ENCODE peak calls at places on chromosomes 16 and 17, in six cellular contexts. One of them, this sample, is unnamed.

GRCh38 chr17:3893720-3894116 is 865 bp upstream of the CAMKK1 start:
- DNase-seq in IMR-90: no peak
- DNase-seq in PC-3: no peak
- DNase-seq in tibial nerve: no peak
- DNase-seq in dorsolateral prefrontal cortex: no peak
- DNase-seq in endothelial cell: no peak
- DNase-seq in this sample: no peak

GRCh38 chr17:45320931-45321461 is 4.2 kb upstream of the MAP3K14 start:
- DNase-seq in IMR-90: peak; percentile 97
- DNase-seq in PC-3: peak; percentile 100
- DNase-seq in endothelial cell: no peak
- DNase-seq in dorsolateral prefrontal cortex: no peak
- DNase-seq in tibial nerve: peak; percentile 47
- DNase-seq in this sample: peak; percentile 28

GRCh38 chr17:62892870-62893338 is 73.1 kb upstream of the TANC2 start:
- DNase-seq in endothelial cell: peak; percentile 41
- DNase-seq in tibial nerve: peak; percentile 12
- DNase-seq in IMR-90: peak; percentile 93
- DNase-seq in PC-3: peak; percentile 99
- DNase-seq in dorsolateral prefrontal cortex: no peak
- DNase-seq in this sample: peak; percentile 54

GRCh38 chr17:64498308-64499203 is 1.7 kb upstream of the POLG2 start:
- DNase-seq in endothelial cell: no peak
- DNase-seq in tibial nerve: no peak
- DNase-seq in PC-3: peak; percentile 68
- DNase-seq in IMR-90: no peak
- DNase-seq in dorsolateral prefrontal cortex: no peak
- DNase-seq in this sample: no peak

GRCh38 chr17:282000-282911 is 70.4 kb downstream of the RPH3AL start:
- DNase-seq in endothelial cell: no peak
- DNase-seq in dorsolateral prefrontal cortex: no peak
- DNase-seq in IMR-90: no peak
- DNase-seq in tibial nerve: no peak
- DNase-seq in PC-3: no peak
- DNase-seq in this sample: no peak

GRCh38 chr17:35345926-35346771 is 27.3 kb downstream of the SLFN11 start:
- DNase-seq in dorsolateral prefrontal cortex: peak; percentile 5
- DNase-seq in IMR-90: peak; percentile 53
- DNase-seq in PC-3: no peak
- DNase-seq in endothelial cell: peak; percentile 53
- DNase-seq in tibial nerve: peak; percentile 66
- DNase-seq in this sample: peak; percentile 5

GRCh38 chr17:41913798-41914197 is 5.0 kb downstream of the ACLY start:
- DNase-seq in dorsolateral prefrontal cortex: no peak
- DNase-seq in endothelial cell: no peak
- DNase-seq in tibial nerve: no peak
- DNase-seq in IMR-90: no peak
- DNase-seq in PC-3: no peak
- DNase-seq in this sample: no peak

GRCh38 chr17:62981933-62982332 is 15.9 kb downstream of the TANC2 start:
- DNase-seq in tibial nerve: no peak
- DNase-seq in PC-3: peak; percentile 87
- DNase-seq in endothelial cell: no peak
- DNase-seq in dorsolateral prefrontal cortex: no peak
- DNase-seq in IMR-90: peak; percentile 68
- DNase-seq in this sample: no peak

GRCh38 chr17:35969558-35970442 is 11.5 kb downstream of the CCL16 start:
- DNase-seq in tibial nerve: peak; percentile 83
- DNase-seq in IMR-90: peak; percentile 73
- DNase-seq in endothelial cell: peak; percentile 83
- DNase-seq in dorsolateral prefrontal cortex: peak; percentile 73
- DNase-seq in PC-3: peak; percentile 81
- DNase-seq in this sample: peak; percentile 77

GRCh38 chr17:57552114-57552601 is 192.9 kb downstream of the CCDC182 start:
- DNase-seq in tibial nerve: no peak
- DNase-seq in dorsolateral prefrontal cortex: no peak
- DNase-seq in endothelial cell: peak; percentile 61
- DNase-seq in PC-3: no peak
- DNase-seq in IMR-90: no peak
- DNase-seq in this sample: no peak

GRCh38 chr16:47506800-47507199 is 45.7 kb downstream of the PHKB start:
- DNase-seq in endothelial cell: no peak
- DNase-seq in PC-3: no peak
- DNase-seq in dorsolateral prefrontal cortex: no peak
- DNase-seq in tibial nerve: no peak
- DNase-seq in IMR-90: no peak
- DNase-seq in this sample: no peak

GRCh38 chr17:74981979-74982662 is 5.3 kb upstream of the CDR2L start:
- DNase-seq in PC-3: peak; percentile 81
- DNase-seq in tibial nerve: peak; percentile 49
- DNase-seq in endothelial cell: peak; percentile 70
- DNase-seq in dorsolateral prefrontal cortex: peak; percentile 92
- DNase-seq in IMR-90: peak; percentile 23
- DNase-seq in this sample: peak; percentile 87

GRCh38 chr17:31113939-31114338 is 19.2 kb downstream of the NF1 start:
- DNase-seq in IMR-90: no peak
- DNase-seq in tibial nerve: no peak
- DNase-seq in PC-3: no peak
- DNase-seq in endothelial cell: no peak
- DNase-seq in dorsolateral prefrontal cortex: no peak
- DNase-seq in this sample: no peak

GRCh38 chr16:84453061-84453752 is 51.3 kb downstream of the MEAK7 start:
- DNase-seq in IMR-90: no peak
- DNase-seq in tibial nerve: no peak
- DNase-seq in dorsolateral prefrontal cortex: no peak
- DNase-seq in endothelial cell: no peak
- DNase-seq in PC-3: no peak
- DNase-seq in this sample: no peak

GRCh38 chr17:58436805-58437239 is 19.5 kb upstream of the RNF43 start:
- DNase-seq in IMR-90: no peak
- DNase-seq in dorsolateral prefrontal cortex: no peak
- DNase-seq in PC-3: no peak
- DNase-seq in endothelial cell: no peak
- DNase-seq in tibial nerve: no peak
- DNase-seq in this sample: no peak

GRCh38 chr17:74276561-74277009 is 2.6 kb downstream of the DNAI2 start:
- DNase-seq in tibial nerve: peak; percentile 52
- DNase-seq in endothelial cell: no peak
- DNase-seq in PC-3: no peak
- DNase-seq in IMR-90: no peak
- DNase-seq in dorsolateral prefrontal cortex: peak; percentile 38
- DNase-seq in this sample: no peak

GRCh38 chr17:8020251-8020650 is 17.8 kb downstream of the GUCY2D start:
- DNase-seq in endothelial cell: no peak
- DNase-seq in tibial nerve: no peak
- DNase-seq in PC-3: no peak
- DNase-seq in dorsolateral prefrontal cortex: no peak
- DNase-seq in IMR-90: no peak
- DNase-seq in this sample: no peak

GRCh38 chr17:35640977-35641526 is 53.9 kb downstream of the AP2B1 start:
- DNase-seq in IMR-90: peak; percentile 42
- DNase-seq in dorsolateral prefrontal cortex: no peak
- DNase-seq in PC-3: no peak
- DNase-seq in endothelial cell: no peak
- DNase-seq in tibial nerve: no peak
- DNase-seq in this sample: no peak

GRCh38 chr16:74608944-74609343 is 2.0 kb upstream of the GLG1 start:
- DNase-seq in endothelial cell: no peak
- DNase-seq in dorsolateral prefrontal cortex: no peak
- DNase-seq in tibial nerve: no peak
- DNase-seq in PC-3: no peak
- DNase-seq in IMR-90: no peak
- DNase-seq in this sample: no peak

GRCh38 chr17:75910699-75911098 is 6.0 kb upstream of the MRPL38 start:
- DNase-seq in tibial nerve: no peak
- DNase-seq in endothelial cell: no peak
- DNase-seq in dorsolateral prefrontal cortex: no peak
- DNase-seq in IMR-90: no peak
- DNase-seq in PC-3: no peak
- DNase-seq in this sample: no peak

GRCh38 chr17:74008196-74008595 is 195.3 kb upstream of the RPL38 start:
- DNase-seq in IMR-90: no peak
- DNase-seq in dorsolateral prefrontal cortex: no peak
- DNase-seq in endothelial cell: peak; percentile 16
- DNase-seq in PC-3: peak; percentile 36
- DNase-seq in tibial nerve: no peak
- DNase-seq in this sample: peak; percentile 20

GRCh38 chr17:42275527-42276358 is 448 bp downstream of the STAT5B start:
- DNase-seq in IMR-90: peak; percentile 59
- DNase-seq in tibial nerve: peak; percentile 42
- DNase-seq in dorsolateral prefrontal cortex: no peak
- DNase-seq in PC-3: no peak
- DNase-seq in endothelial cell: no peak
- DNase-seq in this sample: no peak

GRCh38 chr17:27756467-27757371 is 43.6 kb downstream of the NOS2 start:
- DNase-seq in dorsolateral prefrontal cortex: peak; percentile 42
- DNase-seq in tibial nerve: peak; percentile 55
- DNase-seq in endothelial cell: peak; percentile 75
- DNase-seq in PC-3: peak; percentile 66
- DNase-seq in IMR-90: peak; percentile 30
- DNase-seq in this sample: peak; percentile 68

GRCh38 chr16:24139282-24139681 is 116.9 kb upstream of the CACNG3 start:
- DNase-seq in tibial nerve: no peak
- DNase-seq in PC-3: peak; percentile 3
- DNase-seq in endothelial cell: no peak
- DNase-seq in dorsolateral prefrontal cortex: no peak
- DNase-seq in IMR-90: no peak
- DNase-seq in this sample: no peak

GRCh38 chr16:11689031-11689840 is 21.0 kb downstream of the SNN start:
- DNase-seq in tibial nerve: no peak
- DNase-seq in endothelial cell: no peak
- DNase-seq in dorsolateral prefrontal cortex: no peak
- DNase-seq in IMR-90: no peak
- DNase-seq in PC-3: no peak
- DNase-seq in this sample: no peak

GRCh38 chr17:596763-597644 is 117.6 kb downstream of the VPS53 start:
- DNase-seq in IMR-90: peak; percentile 90
- DNase-seq in endothelial cell: no peak
- DNase-seq in PC-3: peak; percentile 27
- DNase-seq in dorsolateral prefrontal cortex: no peak
- DNase-seq in tibial nerve: no peak
- DNase-seq in this sample: peak; percentile 13

GRCh38 chr17:48565024-48565558 is 13.1 kb downstream of the HOXB4 start:
- DNase-seq in PC-3: no peak
- DNase-seq in endothelial cell: no peak
- DNase-seq in dorsolateral prefrontal cortex: no peak
- DNase-seq in IMR-90: no peak
- DNase-seq in tibial nerve: no peak
- DNase-seq in this sample: no peak

GRCh38 chr17:82952019-82952418 is 112.2 kb upstream of the ZNF750 start:
- DNase-seq in tibial nerve: no peak
- DNase-seq in PC-3: no peak
- DNase-seq in endothelial cell: no peak
- DNase-seq in IMR-90: no peak
- DNase-seq in dorsolateral prefrontal cortex: no peak
- DNase-seq in this sample: no peak

GRCh38 chr16:700684-701584 is 4.7 kb downstream of the FBXL16 start:
- DNase-seq in dorsolateral prefrontal cortex: peak; percentile 67
- DNase-seq in tibial nerve: no peak
- DNase-seq in IMR-90: no peak
- DNase-seq in endothelial cell: peak; percentile 77
- DNase-seq in PC-3: no peak
- DNase-seq in this sample: peak; percentile 61

GRCh38 chr16:21026846-21027245 is 123.8 kb downstream of the DNAH3 start:
- DNase-seq in endothelial cell: no peak
- DNase-seq in tibial nerve: no peak
- DNase-seq in PC-3: no peak
- DNase-seq in dorsolateral prefrontal cortex: no peak
- DNase-seq in IMR-90: no peak
- DNase-seq in this sample: no peak
- TF ChIP-seq CTCF in endothelial cell: no peak
- TF ChIP-seq CTCF in tibial nerve: no peak
- TF ChIP-seq CTCF in PC-3: no peak
- TF ChIP-seq CTCF in dorsolateral prefrontal cortex: no peak
- TF ChIP-seq CTCF in IMR-90: no peak
- TF ChIP-seq CTCF in this sample: no peak

GRCh38 chr16:65342231-65342866 is 220.5 kb upstream of the CDH11 start:
- DNase-seq in endothelial cell: no peak
- DNase-seq in PC-3: no peak
- DNase-seq in tibial nerve: no peak
- DNase-seq in IMR-90: no peak
- DNase-seq in dorsolateral prefrontal cortex: no peak
- DNase-seq in this sample: no peak
- TF ChIP-seq CTCF in endothelial cell: no peak
- TF ChIP-seq CTCF in PC-3: peak; percentile 14
- TF ChIP-seq CTCF in tibial nerve: no peak
- TF ChIP-seq CTCF in IMR-90: no peak
- TF ChIP-seq CTCF in dorsolateral prefrontal cortex: no peak
- TF ChIP-seq CTCF in this sample: no peak

DNA sequence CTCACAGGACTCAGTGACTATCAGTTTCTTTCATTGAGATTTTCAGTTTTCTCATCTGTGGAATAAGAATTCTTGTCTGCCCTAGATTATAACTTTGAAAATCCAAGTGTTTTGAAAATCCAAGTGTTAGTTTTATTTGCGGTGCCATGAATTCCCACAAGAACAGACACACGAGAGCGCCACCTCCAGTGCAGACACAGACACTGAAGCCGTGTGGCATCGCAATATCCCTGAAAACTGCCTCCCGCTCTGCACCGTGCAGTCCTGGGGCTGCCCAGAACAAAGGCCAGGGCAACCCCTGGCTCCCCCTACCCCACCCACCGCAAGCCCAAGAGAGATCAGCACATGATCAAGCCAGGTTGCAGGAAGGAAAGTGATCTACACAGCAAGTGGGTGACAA is 229.5 kb upstream of the ASIC2 start:
- DNase-seq in tibial nerve: no peak
- DNase-seq in PC-3: no peak
- DNase-seq in IMR-90: no peak
- DNase-seq in dorsolateral prefrontal cortex: no peak
- DNase-seq in endothelial cell: peak; percentile 25
- DNase-seq in this sample: no peak
- TF ChIP-seq CTCF in tibial nerve: no peak
- TF ChIP-seq CTCF in PC-3: no peak
- TF ChIP-seq CTCF in IMR-90: no peak
- TF ChIP-seq CTCF in dorsolateral prefrontal cortex: no peak
- TF ChIP-seq CTCF in endothelial cell: no peak
- TF ChIP-seq CTCF in this sample: no peak

DNA sequence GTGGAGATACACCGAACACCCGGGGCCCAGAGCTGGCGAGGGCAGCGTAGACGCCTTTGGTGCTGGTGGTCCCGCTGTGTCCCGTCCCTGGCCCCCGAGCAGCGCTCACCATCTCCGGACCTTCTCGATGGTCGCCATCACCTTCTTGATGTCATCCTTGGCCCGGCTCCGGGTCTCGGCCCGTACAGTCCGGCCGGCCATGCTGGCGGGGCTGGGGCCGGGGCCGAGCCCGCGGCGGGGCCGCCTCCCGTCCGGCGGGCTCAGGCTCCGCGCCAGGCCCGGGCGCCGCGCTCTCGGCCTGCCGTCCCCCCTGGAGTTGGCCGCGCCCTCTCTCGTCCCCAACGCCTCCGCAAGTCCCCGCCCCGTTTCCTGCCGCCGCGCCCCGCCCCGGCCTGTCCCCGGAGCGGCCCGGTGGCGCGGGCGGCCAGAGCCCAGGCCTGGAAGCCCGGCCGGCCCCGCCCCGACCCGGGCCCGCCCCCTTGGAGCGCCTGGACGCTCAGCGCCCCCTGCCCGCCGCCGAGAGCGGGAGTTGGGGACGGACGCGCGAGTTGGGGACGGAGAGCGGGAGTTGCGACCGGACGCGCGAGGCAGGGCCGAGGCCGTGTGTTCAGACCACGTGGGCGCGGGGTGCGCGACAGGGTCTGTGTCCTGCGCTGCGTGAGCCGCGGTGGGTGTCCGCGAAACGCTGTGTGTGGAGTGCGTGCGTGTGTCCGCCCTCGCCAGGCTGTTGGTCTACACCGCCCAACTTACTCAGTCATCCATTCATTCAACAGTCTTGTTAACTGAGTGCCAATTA is at the start of gene BCL7C:
- DNase-seq in endothelial cell: peak; percentile 97
- DNase-seq in dorsolateral prefrontal cortex: peak; percentile 85
- DNase-seq in tibial nerve: peak; percentile 81
- DNase-seq in PC-3: peak; percentile 87
- DNase-seq in IMR-90: peak; percentile 80
- DNase-seq in this sample: peak; percentile 98
- TF ChIP-seq CTCF in endothelial cell: no peak
- TF ChIP-seq CTCF in dorsolateral prefrontal cortex: no peak
- TF ChIP-seq CTCF in tibial nerve: peak; percentile 65
- TF ChIP-seq CTCF in PC-3: peak; percentile 34
- TF ChIP-seq CTCF in IMR-90: peak; percentile 49
- TF ChIP-seq CTCF in this sample: peak; percentile 34